ENCODE peak calls at places on chromosomes 13 and 19, in six cellular contexts. One of them, this sample, is unnamed.

GRCh38 chr19:41588497-41589209 is 12.7 kb downstream of the CEACAM21 start:
- DNase-seq in epithelial cell of proximal tubule: no peak
- DNase-seq in tibial nerve: no peak
- DNase-seq in mammary epithelial cell: peak; percentile 22
- DNase-seq in mucosa of descending colon: peak; percentile 54
- DNase-seq in sigmoid colon: no peak
- DNase-seq in this sample: peak; percentile 23

GRCh38 chr19:50668416-50669318 is 19.4 kb downstream of the C19orf81 start:
- DNase-seq in epithelial cell of proximal tubule: no peak
- DNase-seq in tibial nerve: no peak
- DNase-seq in mammary epithelial cell: no peak
- DNase-seq in mucosa of descending colon: no peak
- DNase-seq in sigmoid colon: no peak
- DNase-seq in this sample: no peak

GRCh38 chr19:46491975-46492682 is 3.5 kb downstream of the PNMA8B start:
- DNase-seq in epithelial cell of proximal tubule: no peak
- DNase-seq in tibial nerve: no peak
- DNase-seq in mammary epithelial cell: no peak
- DNase-seq in mucosa of descending colon: no peak
- DNase-seq in sigmoid colon: no peak
- DNase-seq in this sample: no peak

GRCh38 chr13:27016871-27017270 is 154.7 kb downstream of the USP12 start:
- DNase-seq in epithelial cell of proximal tubule: no peak
- DNase-seq in tibial nerve: no peak
- DNase-seq in mammary epithelial cell: no peak
- DNase-seq in mucosa of descending colon: peak; percentile 49
- DNase-seq in sigmoid colon: no peak
- DNase-seq in this sample: no peak

GRCh38 chr19:23762884-23763711 is 4.4 kb upstream of the ZNF681 start:
- DNase-seq in epithelial cell of proximal tubule: peak; percentile 32
- DNase-seq in tibial nerve: peak; percentile 27
- DNase-seq in mammary epithelial cell: peak; percentile 67
- DNase-seq in mucosa of descending colon: peak; percentile 94
- DNase-seq in sigmoid colon: peak; percentile 83
- DNase-seq in this sample: peak; percentile 91

GRCh38 chr19:5880604-5881078 is 10.3 kb upstream of the FUT5 start:
- DNase-seq in epithelial cell of proximal tubule: peak; percentile 33
- DNase-seq in tibial nerve: no peak
- DNase-seq in mammary epithelial cell: peak; percentile 19
- DNase-seq in mucosa of descending colon: peak; percentile 40
- DNase-seq in sigmoid colon: peak; percentile 97
- DNase-seq in this sample: no peak

GRCh38 chr19:29294343-29294811 is 81.4 kb upstream of the UQCRFS1 start:
- DNase-seq in epithelial cell of proximal tubule: no peak
- DNase-seq in tibial nerve: no peak
- DNase-seq in mammary epithelial cell: no peak
- DNase-seq in mucosa of descending colon: no peak
- DNase-seq in sigmoid colon: no peak
- DNase-seq in this sample: no peak

GRCh38 chr13:94325148-94325528 is 154.3 kb downstream of the DCT start:
- DNase-seq in epithelial cell of proximal tubule: no peak
- DNase-seq in tibial nerve: no peak
- DNase-seq in mammary epithelial cell: no peak
- DNase-seq in mucosa of descending colon: no peak
- DNase-seq in sigmoid colon: no peak
- DNase-seq in this sample: no peak

GRCh38 chr13:113008841-113009240 is 39.8 kb downstream of the MCF2L start:
- DNase-seq in epithelial cell of proximal tubule: no peak
- DNase-seq in tibial nerve: no peak
- DNase-seq in mammary epithelial cell: no peak
- DNase-seq in mucosa of descending colon: no peak
- DNase-seq in sigmoid colon: no peak
- DNase-seq in this sample: no peak

GRCh38 chr19:10013834-10014618 is 743 bp downstream of the RDH8 start:
- DNase-seq in epithelial cell of proximal tubule: no peak
- DNase-seq in tibial nerve: no peak
- DNase-seq in mammary epithelial cell: no peak
- DNase-seq in mucosa of descending colon: peak; percentile 21
- DNase-seq in sigmoid colon: no peak
- DNase-seq in this sample: no peak

GRCh38 chr19:2663920-2664571 is 38.4 kb downstream of the GNG7 start:
- DNase-seq in epithelial cell of proximal tubule: no peak
- DNase-seq in tibial nerve: no peak
- DNase-seq in mammary epithelial cell: no peak
- DNase-seq in mucosa of descending colon: no peak
- DNase-seq in sigmoid colon: no peak
- DNase-seq in this sample: peak; percentile 89
- TF ChIP-seq CTCF in epithelial cell of proximal tubule: no peak
- TF ChIP-seq CTCF in tibial nerve: no peak
- TF ChIP-seq CTCF in mammary epithelial cell: no peak
- TF ChIP-seq CTCF in mucosa of descending colon: no peak
- TF ChIP-seq CTCF in sigmoid colon: no peak
- TF ChIP-seq CTCF in this sample: no peak

GRCh38 chr19:39008137-39008536 is 24.2 kb downstream of the FBXO27 start:
- DNase-seq in epithelial cell of proximal tubule: no peak
- DNase-seq in tibial nerve: no peak
- DNase-seq in mammary epithelial cell: no peak
- DNase-seq in mucosa of descending colon: no peak
- DNase-seq in sigmoid colon: no peak
- DNase-seq in this sample: no peak
- TF ChIP-seq CTCF in epithelial cell of proximal tubule: no peak
- TF ChIP-seq CTCF in tibial nerve: no peak
- TF ChIP-seq CTCF in mammary epithelial cell: no peak
- TF ChIP-seq CTCF in mucosa of descending colon: no peak
- TF ChIP-seq CTCF in sigmoid colon: no peak
- TF ChIP-seq CTCF in this sample: no peak

GRCh38 chr19:33192010-33192409 is 2.1 kb upstream of the LRP3 start:
- DNase-seq in epithelial cell of proximal tubule: no peak
- DNase-seq in tibial nerve: no peak
- DNase-seq in mammary epithelial cell: no peak
- DNase-seq in mucosa of descending colon: no peak
- DNase-seq in sigmoid colon: peak; percentile 4
- DNase-seq in this sample: peak; percentile 38
- TF ChIP-seq CTCF in epithelial cell of proximal tubule: peak; percentile 36
- TF ChIP-seq CTCF in tibial nerve: no peak
- TF ChIP-seq CTCF in mammary epithelial cell: no peak
- TF ChIP-seq CTCF in mucosa of descending colon: no peak
- TF ChIP-seq CTCF in sigmoid colon: no peak
- TF ChIP-seq CTCF in this sample: no peak

GRCh38 chr19:34489175-34489574 is 7.6 kb downstream of the WTIP start:
- DNase-seq in epithelial cell of proximal tubule: no peak
- DNase-seq in tibial nerve: no peak
- DNase-seq in mammary epithelial cell: no peak
- DNase-seq in mucosa of descending colon: no peak
- DNase-seq in sigmoid colon: no peak
- DNase-seq in this sample: no peak
- TF ChIP-seq CTCF in epithelial cell of proximal tubule: no peak
- TF ChIP-seq CTCF in tibial nerve: no peak
- TF ChIP-seq CTCF in mammary epithelial cell: no peak
- TF ChIP-seq CTCF in mucosa of descending colon: no peak
- TF ChIP-seq CTCF in sigmoid colon: no peak
- TF ChIP-seq CTCF in this sample: no peak

This sample was measured in spleen.